ENCODE peak calls at places on chromosome 11, in six cellular contexts. U, B, K, N, J and M are unnamed samples.

GRCh38 chr11:28798286-28798685 is 690.1 kb downstream of the METTL15 start:
- DNase-seq in J (no peak), K (no peak), B (no peak), N (no peak), U (no peak), M (no peak)

GRCh38 chr11:83118814-83119213 is 38.1 kb upstream of the PCF11 start:
- DNase-seq in J (no peak), B (no peak), U (no peak), N (no peak), K (no peak), M (no peak)

GRCh38 chr11:95170294-95170693 is 60.7 kb downstream of the SESN3 start:
- DNase-seq in K (no peak), J (no peak), B (no peak), N (no peak), U (no peak), M (no peak)

GRCh38 chr11:62574363-62575057 is 819 bp upstream of the EEF1G start:
- DNase-seq in J (peak; percentile 38), N (no peak), K (peak; percentile 67), U (peak; percentile 43), B (peak; percentile 19), M (no peak)

GRCh38 chr11:122796128-122796717 is 42.1 kb upstream of the CRTAM start:
- DNase-seq in J (peak; percentile 48), B (peak; percentile 71), N (peak; percentile 24), K (no peak), U (peak; percentile 56), M (no peak)

GRCh38 chr11:57277845-57278720 is 41.0 kb upstream of the APLNR start:
- DNase-seq in U (peak; percentile 92), N (peak; percentile 93), K (peak; percentile 74), J (peak; percentile 79), B (peak; percentile 78), M (peak; percentile 74)

GRCh38 chr11:66222358-66223149 is 45.9 kb upstream of the RAB1B start:
- DNase-seq in U (peak; percentile 92), J (peak; percentile 91), N (peak; percentile 87), B (peak; percentile 86), K (peak; percentile 89), M (peak; percentile 77)

GRCh38 chr11:68977781-68978625 is 2.8 kb downstream of the MRGPRD start:
- DNase-seq in B (no peak), N (no peak), K (no peak), U (no peak), J (no peak), M (no peak)

GRCh38 chr11:12893787-12894672 is 115.1 kb upstream of the RASSF10 start:
- DNase-seq in U (peak; percentile 67), B (peak; percentile 72), N (peak; percentile 71), J (peak; percentile 74), K (no peak), M (peak; percentile 53)

GRCh38 chr11:107591098-107591445 is at the start of gene ELMOD1:
- DNase-seq in U (peak; percentile 50), N (peak; percentile 40), K (peak; percentile 70), B (peak; percentile 62), J (peak; percentile 45), M (peak; percentile 18)

GRCh38 chr11:86548278-86548917 is 124.0 kb downstream of the ME3 start:
- DNase-seq in U (peak; percentile 75), B (no peak), K (no peak), N (peak; percentile 56), J (no peak), M (peak; percentile 28)

GRCh38 chr11:32358729-32359128 is 76.6 kb downstream of the WT1 start:
- DNase-seq in B (no peak), K (no peak), N (no peak), U (peak; percentile 54), J (no peak), M (no peak)

GRCh38 chr11:106568632-106569031 is 449.6 kb downstream of the GUCY1A2 start:
- DNase-seq in K (no peak), J (no peak), U (no peak), B (no peak), N (no peak), M (no peak)

GRCh38 chr11:94926698-94927237 is 46.6 kb downstream of the CWC15 start:
- DNase-seq in B (peak; percentile 41), J (peak; percentile 3), K (peak; percentile 89), U (peak; percentile 98), N (peak; percentile 97), M (peak; percentile 89)

GRCh38 chr11:28228196-28228595 is 120.0 kb downstream of the METTL15 start:
- DNase-seq in N (peak; percentile 24), J (no peak), U (peak; percentile 27), K (no peak), B (no peak), M (peak; percentile 0)

GRCh38 chr11:75371930-75372876 is 20.7 kb upstream of the ARRB1 start:
- DNase-seq in U (peak; percentile 14), N (no peak), K (no peak), B (no peak), J (peak; percentile 34), M (peak; percentile 39)

GRCh38 chr11:62933775-62934495 is 12.8 kb upstream of the CHRM1 start:
- DNase-seq in B (no peak), K (no peak), U (no peak), N (no peak), J (no peak), M (no peak)

GRCh38 chr11:83648610-83649467 is 362.7 kb upstream of the CCDC90B start:
- DNase-seq in B (no peak), N (no peak), J (no peak), U (no peak), K (no peak), M (no peak)

GRCh38 chr11:4134844-4135243 is 40.2 kb downstream of the RRM1 start:
- DNase-seq in U (peak; percentile 16), B (no peak), K (no peak), N (peak; percentile 43), J (no peak), M (peak; percentile 74)

GRCh38 chr11:16669799-16670415 is 68.5 kb upstream of the C11orf58 start:
- DNase-seq in J (peak; percentile 79), K (no peak), N (no peak), U (peak; percentile 15), B (no peak), M (no peak)

GRCh38 chr11:28838741-28839140 is 730.6 kb downstream of the METTL15 start:
- DNase-seq in J (no peak), N (peak; percentile 65), B (no peak), K (no peak), U (peak; percentile 61), M (peak; percentile 28)

GRCh38 chr11:1205987-1206331 is 16.9 kb upstream of the MUC5B start:
- DNase-seq in J (no peak), U (no peak), B (no peak), N (no peak), K (no peak), M (no peak)

GRCh38 chr11:13339196-13340153 is 61.9 kb downstream of the BMAL1 start:
- DNase-seq in B (no peak), J (peak; percentile 40), K (no peak), N (peak; percentile 94), U (peak; percentile 92), M (peak; percentile 87)

GRCh38 chr11:76745561-76746207 is 37.5 kb upstream of the TSKU start:
- DNase-seq in U (no peak), K (no peak), J (no peak), B (no peak), N (no peak), M (no peak)

GRCh38 chr11:76750067-76750466 is 33.1 kb upstream of the TSKU start:
- DNase-seq in J (no peak), B (no peak), K (no peak), N (no peak), U (no peak), M (no peak)

GRCh38 chr11:76745059-76745376 is 38.1 kb upstream of the TSKU start:
- DNase-seq in N (no peak), U (no peak), K (no peak), B (no peak), J (no peak), M (no peak)

GRCh38 chr11:76748931-76749330 is 34.2 kb upstream of the TSKU start:
- DNase-seq in J (no peak), N (no peak), U (no peak), B (no peak), K (no peak), M (no peak)

GRCh38 chr11:76747428-76747979 is 35.7 kb upstream of the TSKU start:
- DNase-seq in K (no peak), N (no peak), B (no peak), J (no peak), U (no peak), M (no peak)
- TF ChIP-seq CTCF in K (no peak), N (no peak), B (no peak), J (no peak), U (no peak), M (no peak)

DNA sequence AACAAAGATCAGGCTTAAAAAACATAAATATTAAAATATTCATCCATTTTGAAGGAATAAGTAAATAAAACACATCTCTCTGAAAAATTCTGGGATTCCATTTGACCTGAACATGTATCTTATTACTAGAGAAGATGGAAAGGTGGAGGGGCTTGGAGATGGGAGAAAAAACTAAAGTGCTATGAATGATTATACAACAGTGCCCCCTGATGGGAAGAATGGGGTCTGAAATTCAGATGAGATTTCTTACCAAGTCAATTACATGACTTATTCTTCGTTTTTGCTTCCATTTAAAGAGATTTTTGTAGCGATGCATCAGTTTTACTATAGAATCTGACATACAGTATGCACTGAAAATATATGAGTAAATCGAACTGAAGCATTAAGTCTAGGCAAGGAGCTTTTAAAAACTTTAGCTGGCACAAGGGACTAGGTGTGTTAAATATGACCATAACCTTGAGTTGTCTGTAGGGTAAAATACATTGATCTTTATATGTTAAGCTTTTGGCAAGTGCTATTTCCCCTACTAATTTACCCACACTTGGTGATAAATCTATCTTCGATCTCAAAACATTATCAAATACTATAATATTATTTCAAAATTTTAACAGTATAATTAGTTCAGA is 718.8 kb downstream of the CNTN5 start:
- DNase-seq in K (no peak), N (no peak), B (peak; percentile 40), U (peak; percentile 68), J (peak; percentile 21), M (no peak)
- TF ChIP-seq CTCF in K (peak; percentile 20), N (peak; percentile 32), B (peak; percentile 79), U (peak; percentile 61), J (no peak), M (peak; percentile 63)

DNA sequence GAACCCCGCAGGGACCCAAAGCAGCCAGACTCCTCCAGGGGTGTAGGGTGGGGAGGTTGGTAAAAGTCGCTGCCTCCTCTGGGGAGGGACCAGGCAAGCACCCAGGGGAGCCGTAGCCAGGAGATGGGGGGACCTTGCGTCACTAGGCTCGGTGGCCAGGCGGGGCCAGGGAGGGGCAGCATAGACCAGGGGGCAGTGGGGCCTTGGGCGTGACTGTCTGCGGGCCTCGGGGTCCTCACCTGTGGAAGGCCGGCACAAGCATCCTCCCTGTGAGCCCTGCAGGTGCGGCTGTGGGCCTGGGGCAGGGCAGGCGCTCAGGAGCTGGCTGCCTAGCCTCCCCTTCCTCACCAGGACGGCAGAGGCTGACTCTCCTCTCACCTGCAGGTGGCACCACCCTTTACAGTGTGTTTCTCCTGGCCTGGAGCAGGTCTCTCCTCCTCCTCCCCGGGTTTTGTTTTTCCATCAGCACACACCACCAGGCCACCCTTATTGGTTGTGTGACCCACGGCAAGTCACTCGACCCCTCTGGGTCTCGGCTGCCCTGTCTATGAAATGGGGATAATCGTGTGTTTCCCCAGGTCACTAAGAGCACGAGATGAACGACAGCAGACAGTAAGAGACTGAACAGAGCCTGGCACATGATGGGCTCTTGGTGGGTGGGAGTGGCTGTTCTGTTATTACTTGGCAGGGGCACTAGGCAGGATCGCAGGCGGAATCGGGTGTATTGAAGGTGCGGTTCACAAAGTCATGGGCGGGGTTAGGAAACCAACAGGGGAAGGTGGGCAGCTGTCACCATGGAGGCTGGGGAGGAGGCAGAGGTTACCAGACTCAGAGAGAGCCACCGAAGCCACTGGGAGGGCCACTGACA is 52.7 kb downstream of the FLRT1 start:
- DNase-seq in B (peak; percentile 27), K (no peak), N (no peak), J (no peak), U (no peak), M (no peak)
- TF ChIP-seq CTCF in B (no peak), K (no peak), N (peak; percentile 24), J (peak; percentile 53), U (peak; percentile 14), M (peak; percentile 62)

GRCh38 chr11:70942593-70942992 is 309.8 kb downstream of the SHANK2 start:
- DNase-seq in U (no peak), B (peak; percentile 33), J (no peak), N (no peak), K (no peak), M (no peak)
- TF ChIP-seq CTCF in U (peak; percentile 12), B (peak; percentile 64), J (no peak), N (peak; percentile 22), K (no peak), M (peak; percentile 44)